ENCODE peak calls at places on chromosomes 12 and 14, in ten cellular contexts. One of them, this sample, is unnamed.

GRCh38 chr12:31204995-31205582 is 120.9 kb downstream of the SINHCAF start:
- DNase-seq in tibial artery: no peak
- DNase-seq in astrocyte of the spinal cord: peak
- DNase-seq in B cell: no peak
- DNase-seq in cardiac muscle cell: peak
- DNase-seq in body of pancreas: no peak
- DNase-seq in SK-N-SH: no peak
- DNase-seq in GM10248: peak
- DNase-seq in WERI-Rb-1: no peak
- DNase-seq in endothelial cell: no peak
- DNase-seq in this sample: no peak

GRCh38 chr12:86134571-86134970 is 121.6 kb downstream of the MGAT4C start:
- DNase-seq in tibial artery: no peak
- DNase-seq in astrocyte of the spinal cord: peak
- DNase-seq in B cell: no peak
- DNase-seq in cardiac muscle cell: peak
- DNase-seq in body of pancreas: no peak
- DNase-seq in SK-N-SH: no peak
- DNase-seq in GM10248: no peak
- DNase-seq in WERI-Rb-1: no peak
- DNase-seq in endothelial cell: no peak
- DNase-seq in this sample: no peak

GRCh38 chr12:102659200-102659911 is 179.0 kb upstream of the IGF1 start:
- DNase-seq in tibial artery: no peak
- DNase-seq in astrocyte of the spinal cord: no peak
- DNase-seq in B cell: no peak
- DNase-seq in cardiac muscle cell: no peak
- DNase-seq in body of pancreas: no peak
- DNase-seq in SK-N-SH: no peak
- DNase-seq in GM10248: no peak
- DNase-seq in WERI-Rb-1: peak
- DNase-seq in endothelial cell: no peak
- DNase-seq in this sample: no peak

GRCh38 chr14:74618078-74618952 is 6.3 kb upstream of the LTBP2 start:
- DNase-seq in tibial artery: peak
- DNase-seq in astrocyte of the spinal cord: peak
- DNase-seq in B cell: peak
- DNase-seq in cardiac muscle cell: peak
- DNase-seq in body of pancreas: peak
- DNase-seq in SK-N-SH: no peak
- DNase-seq in GM10248: no peak
- DNase-seq in WERI-Rb-1: no peak
- DNase-seq in endothelial cell: no peak
- DNase-seq in this sample: no peak

GRCh38 chr14:53509227-53509822 is 356.2 kb upstream of the DDHD1 start:
- DNase-seq in tibial artery: peak
- DNase-seq in astrocyte of the spinal cord: peak
- DNase-seq in B cell: no peak
- DNase-seq in cardiac muscle cell: peak
- DNase-seq in body of pancreas: no peak
- DNase-seq in SK-N-SH: no peak
- DNase-seq in GM10248: no peak
- DNase-seq in WERI-Rb-1: no peak
- DNase-seq in endothelial cell: no peak
- DNase-seq in this sample: no peak

GRCh38 chr12:31578632-31579031 is 12.3 kb downstream of the DENND5B start:
- DNase-seq in tibial artery: no peak
- DNase-seq in astrocyte of the spinal cord: peak
- DNase-seq in B cell: no peak
- DNase-seq in cardiac muscle cell: no peak
- DNase-seq in body of pancreas: no peak
- DNase-seq in SK-N-SH: no peak
- DNase-seq in GM10248: no peak
- DNase-seq in WERI-Rb-1: no peak
- DNase-seq in endothelial cell: no peak
- DNase-seq in this sample: no peak

GRCh38 chr12:130506844-130507243 is 169.2 kb downstream of the PIWIL1 start:
- DNase-seq in tibial artery: no peak
- DNase-seq in astrocyte of the spinal cord: no peak
- DNase-seq in B cell: no peak
- DNase-seq in cardiac muscle cell: no peak
- DNase-seq in body of pancreas: no peak
- DNase-seq in SK-N-SH: no peak
- DNase-seq in GM10248: no peak
- DNase-seq in WERI-Rb-1: no peak
- DNase-seq in endothelial cell: no peak
- DNase-seq in this sample: no peak

GRCh38 chr14:64720190-64720589 is 16.0 kb downstream of the PLEKHG3 start:
- DNase-seq in tibial artery: no peak
- DNase-seq in astrocyte of the spinal cord: peak
- DNase-seq in B cell: no peak
- DNase-seq in cardiac muscle cell: no peak
- DNase-seq in body of pancreas: peak
- DNase-seq in SK-N-SH: no peak
- DNase-seq in GM10248: no peak
- DNase-seq in WERI-Rb-1: no peak
- DNase-seq in endothelial cell: no peak
- DNase-seq in this sample: no peak

GRCh38 chr14:36605506-36605857 is 23.1 kb upstream of the NKX2-8 start:
- DNase-seq in tibial artery: no peak
- DNase-seq in astrocyte of the spinal cord: no peak
- DNase-seq in B cell: no peak
- DNase-seq in cardiac muscle cell: peak
- DNase-seq in body of pancreas: no peak
- DNase-seq in SK-N-SH: no peak
- DNase-seq in GM10248: no peak
- DNase-seq in WERI-Rb-1: no peak
- DNase-seq in endothelial cell: no peak
- DNase-seq in this sample: no peak

GRCh38 chr12:92193846-92194245 is 48.2 kb upstream of the BTG1 start:
- DNase-seq in tibial artery: no peak
- DNase-seq in astrocyte of the spinal cord: no peak
- DNase-seq in B cell: no peak
- DNase-seq in cardiac muscle cell: no peak
- DNase-seq in body of pancreas: no peak
- DNase-seq in SK-N-SH: no peak
- DNase-seq in GM10248: no peak
- DNase-seq in WERI-Rb-1: no peak
- DNase-seq in endothelial cell: no peak
- DNase-seq in this sample: no peak

DNA sequence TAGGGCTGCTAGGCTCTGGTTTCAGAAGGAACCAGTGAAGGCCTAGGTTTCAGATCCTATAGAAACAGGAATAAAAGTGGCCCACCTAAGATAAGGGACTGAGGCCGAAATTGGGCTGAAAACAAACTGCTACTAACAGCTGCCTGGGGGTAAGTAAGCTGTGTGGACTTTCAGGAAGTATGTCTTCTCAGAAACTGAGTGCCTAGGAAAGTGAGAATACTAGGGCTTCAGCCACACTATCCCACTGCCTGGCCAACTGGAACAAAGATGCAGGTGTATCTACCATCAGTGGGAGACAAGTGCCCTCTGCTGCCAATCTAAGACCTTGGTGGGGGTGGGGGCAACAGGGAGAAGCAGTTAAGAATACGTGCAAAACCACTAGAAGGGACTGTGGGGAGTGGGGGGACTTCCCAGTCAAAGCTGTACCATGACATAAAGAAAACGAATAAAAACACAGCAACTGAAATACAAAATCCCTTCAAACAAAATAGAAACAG is 82.5 kb downstream of the MED13L start:
- DNase-seq in tibial artery: no peak
- DNase-seq in astrocyte of the spinal cord: no peak
- DNase-seq in B cell: peak
- DNase-seq in cardiac muscle cell: no peak
- DNase-seq in body of pancreas: no peak
- DNase-seq in SK-N-SH: no peak
- DNase-seq in GM10248: peak
- DNase-seq in WERI-Rb-1: no peak
- DNase-seq in endothelial cell: no peak
- DNase-seq in this sample: no peak
- TF ChIP-seq CTCF in tibial artery: no peak
- TF ChIP-seq CTCF in astrocyte of the spinal cord: no peak
- TF ChIP-seq CTCF in B cell: peak
- TF ChIP-seq CTCF in cardiac muscle cell: no peak
- TF ChIP-seq CTCF in body of pancreas: no peak
- TF ChIP-seq CTCF in SK-N-SH: no peak
- TF ChIP-seq CTCF in GM10248: peak
- TF ChIP-seq CTCF in WERI-Rb-1: no peak
- TF ChIP-seq CTCF in endothelial cell: no peak
- TF ChIP-seq CTCF in this sample: no peak

DNA sequence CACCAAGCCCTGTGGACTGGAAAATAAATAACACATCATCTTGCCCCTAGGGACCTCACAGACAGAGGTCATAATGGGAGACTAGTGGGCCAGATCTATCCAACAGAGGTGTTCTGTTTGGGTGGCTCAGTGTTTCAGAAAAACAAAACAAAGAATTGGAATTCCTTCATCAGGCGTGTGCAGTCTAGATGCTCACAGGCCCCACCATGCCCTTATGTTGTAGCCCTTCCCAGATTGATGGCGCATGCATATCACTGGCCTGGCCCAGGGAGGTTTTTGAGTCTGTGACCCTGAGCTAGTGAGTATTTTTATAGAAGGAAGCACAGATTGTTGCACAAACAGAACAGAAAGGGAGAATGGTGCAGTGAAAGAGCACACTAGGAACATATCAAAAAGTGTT is 859.6 kb downstream of the BCL11B start:
- DNase-seq in tibial artery: no peak
- DNase-seq in astrocyte of the spinal cord: no peak
- DNase-seq in B cell: no peak
- DNase-seq in cardiac muscle cell: no peak
- DNase-seq in body of pancreas: no peak
- DNase-seq in SK-N-SH: no peak
- DNase-seq in GM10248: no peak
- DNase-seq in WERI-Rb-1: no peak
- DNase-seq in endothelial cell: no peak
- DNase-seq in this sample: no peak
- TF ChIP-seq CTCF in tibial artery: no peak
- TF ChIP-seq CTCF in astrocyte of the spinal cord: no peak
- TF ChIP-seq CTCF in B cell: no peak
- TF ChIP-seq CTCF in cardiac muscle cell: no peak
- TF ChIP-seq CTCF in body of pancreas: no peak
- TF ChIP-seq CTCF in SK-N-SH: no peak
- TF ChIP-seq CTCF in GM10248: no peak
- TF ChIP-seq CTCF in WERI-Rb-1: no peak
- TF ChIP-seq CTCF in endothelial cell: no peak
- TF ChIP-seq CTCF in this sample: no peak

GRCh38 chr12:100927825-100928224 is 133.2 kb downstream of the ANO4 start:
- DNase-seq in tibial artery: no peak
- DNase-seq in astrocyte of the spinal cord: peak
- DNase-seq in B cell: no peak
- DNase-seq in cardiac muscle cell: no peak
- DNase-seq in body of pancreas: no peak
- DNase-seq in SK-N-SH: no peak
- DNase-seq in GM10248: no peak
- DNase-seq in WERI-Rb-1: no peak
- DNase-seq in endothelial cell: no peak
- DNase-seq in this sample: no peak

GRCh38 chr12:100926669-100927248 is 132.2 kb downstream of the ANO4 start:
- DNase-seq in tibial artery: no peak
- DNase-seq in astrocyte of the spinal cord: peak
- DNase-seq in B cell: no peak
- DNase-seq in cardiac muscle cell: peak
- DNase-seq in body of pancreas: peak
- DNase-seq in SK-N-SH: no peak
- DNase-seq in GM10248: no peak
- DNase-seq in WERI-Rb-1: peak
- DNase-seq in endothelial cell: peak
- DNase-seq in this sample: peak
- TF ChIP-seq CTCF in tibial artery: no peak
- TF ChIP-seq CTCF in astrocyte of the spinal cord: peak
- TF ChIP-seq CTCF in B cell: no peak
- TF ChIP-seq CTCF in cardiac muscle cell: peak
- TF ChIP-seq CTCF in body of pancreas: peak
- TF ChIP-seq CTCF in SK-N-SH: peak
- TF ChIP-seq CTCF in GM10248: peak
- TF ChIP-seq CTCF in WERI-Rb-1: peak
- TF ChIP-seq CTCF in endothelial cell: no peak
- TF ChIP-seq CTCF in this sample: peak

GRCh38 chr12:71551529-71551928 is 111.9 kb downstream of the LGR5 start:
- DNase-seq in tibial artery: no peak
- DNase-seq in astrocyte of the spinal cord: peak
- DNase-seq in B cell: no peak
- DNase-seq in cardiac muscle cell: peak
- DNase-seq in body of pancreas: no peak
- DNase-seq in SK-N-SH: peak
- DNase-seq in GM10248: no peak
- DNase-seq in WERI-Rb-1: no peak
- DNase-seq in endothelial cell: no peak
- DNase-seq in this sample: no peak
- TF ChIP-seq CTCF in tibial artery: no peak
- TF ChIP-seq CTCF in astrocyte of the spinal cord: peak
- TF ChIP-seq CTCF in B cell: no peak
- TF ChIP-seq CTCF in cardiac muscle cell: peak
- TF ChIP-seq CTCF in body of pancreas: peak
- TF ChIP-seq CTCF in SK-N-SH: peak
- TF ChIP-seq CTCF in GM10248: peak
- TF ChIP-seq CTCF in WERI-Rb-1: peak
- TF ChIP-seq CTCF in endothelial cell: no peak
- TF ChIP-seq CTCF in this sample: peak

DNA sequence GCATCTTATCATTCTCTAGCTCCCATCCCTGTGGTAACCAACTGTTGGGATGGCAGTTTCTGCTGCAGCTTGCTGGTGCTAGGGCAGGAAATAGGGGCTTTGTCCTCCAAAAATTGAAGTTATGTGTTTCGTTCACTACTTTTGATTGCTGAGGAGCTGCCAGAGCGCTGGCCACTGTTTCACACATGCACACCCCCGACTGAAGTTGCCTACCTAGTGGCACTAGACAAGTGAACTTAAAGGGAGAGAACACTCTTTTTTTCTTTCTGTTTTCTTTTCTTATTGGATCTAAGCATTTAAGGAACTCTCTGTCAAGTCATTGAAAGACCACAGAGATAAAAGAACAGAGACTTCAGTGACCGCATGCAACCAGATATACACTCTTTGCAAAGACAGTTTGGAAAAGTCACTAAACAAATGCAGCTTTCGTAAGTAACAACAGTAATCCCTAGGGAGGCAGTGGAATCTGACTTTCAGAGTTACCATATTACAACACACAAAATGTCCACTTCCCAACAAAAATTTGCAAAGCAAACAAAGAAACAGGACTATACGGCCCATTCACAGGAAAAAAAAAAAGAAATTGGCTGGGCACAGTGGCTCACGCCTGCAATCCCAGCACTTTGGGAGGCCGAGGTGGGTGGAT is 12.0 kb downstream of the TFCP2 start:
- DNase-seq in tibial artery: no peak
- DNase-seq in astrocyte of the spinal cord: no peak
- DNase-seq in B cell: no peak
- DNase-seq in cardiac muscle cell: peak
- DNase-seq in body of pancreas: no peak
- DNase-seq in SK-N-SH: no peak
- DNase-seq in GM10248: no peak
- DNase-seq in WERI-Rb-1: no peak
- DNase-seq in endothelial cell: no peak
- DNase-seq in this sample: no peak
- TF ChIP-seq CTCF in tibial artery: no peak
- TF ChIP-seq CTCF in astrocyte of the spinal cord: no peak
- TF ChIP-seq CTCF in B cell: no peak
- TF ChIP-seq CTCF in cardiac muscle cell: no peak
- TF ChIP-seq CTCF in body of pancreas: no peak
- TF ChIP-seq CTCF in SK-N-SH: no peak
- TF ChIP-seq CTCF in GM10248: no peak
- TF ChIP-seq CTCF in WERI-Rb-1: no peak
- TF ChIP-seq CTCF in endothelial cell: no peak
- TF ChIP-seq CTCF in this sample: no peak

This sample was measured in nephron progenitor cell.